ENCODE peak calls at places on chromosomes 6 and 20, in nine cellular contexts. L is upper lobe of right lung; I is heart right ventricle; S is stimulated activated CD4-positive, alpha-beta T cell treated with anti-CD3 and anti-CD28 coated beads, Interleukin-12 subunit alpha, Interleukin-12 subunit beta, amount 100 ng/mL, for 24 hours; N is A549; Q is stimulated activated CD8-positive, alpha-beta memory T cell treated with anti-CD3 and anti-CD28 coated beads, Interleukin-7, amount 100 ng/mL, for 1 hour; U is tibial nerve; E is heart left ventricle; F is Caki2. T is an unnamed sample.

GRCh38 chr6:14231546-14232280 is 114.1 kb downstream of the CD83 start:
- DNase-seq in I (no peak), L (no peak), Q (no peak), E (no peak), F (no peak), S (no peak), N (no peak), U (no peak), T (no peak)

GRCh38 chr6:52820198-52820597 is 16.6 kb upstream of the GSTA1 start:
- DNase-seq in E (no peak), Q (no peak), N (no peak), I (no peak), S (no peak), F (no peak), U (no peak), L (no peak), T (no peak)

GRCh38 chr6:113414511-113414910 is 442.6 kb upstream of the MARCKS start:
- DNase-seq in E (peak; percentile 39), Q (no peak), S (no peak), U (no peak), F (peak; percentile 44), N (peak; percentile 69), L (no peak), I (peak; percentile 43), T (peak; percentile 57)

GRCh38 chr20:1437222-1437904 is 29.3 kb downstream of the NSFL1C start:
- DNase-seq in S (peak; percentile 71), E (peak; percentile 73), Q (peak; percentile 67), U (peak; percentile 51), N (peak; percentile 91), I (peak; percentile 72), F (peak; percentile 40), L (peak; percentile 87), T (peak; percentile 86)

GRCh38 chr6:30007132-30007764 is 53.8 kb upstream of the POLR1H start:
- DNase-seq in S (peak; percentile 20), N (no peak), I (no peak), E (peak; percentile 25), L (peak; percentile 82), U (no peak), Q (peak; percentile 10), F (no peak), T (no peak)

GRCh38 chr6:227074-227782 is 65.1 kb upstream of the DUSP22 start:
- DNase-seq in F (no peak), I (no peak), E (no peak), U (no peak), S (no peak), N (no peak), Q (no peak), L (peak; percentile 60), T (no peak)

GRCh38 chr6:136408205-136408604 is 118.6 kb upstream of the BCLAF1 start:
- DNase-seq in Q (no peak), I (no peak), F (no peak), E (no peak), U (no peak), N (peak; percentile 45), S (no peak), L (no peak), T (no peak)

GRCh38 chr6:113209315-113209714 is 647.8 kb upstream of the MARCKS start:
- DNase-seq in U (no peak), S (no peak), Q (no peak), E (no peak), F (no peak), L (no peak), N (no peak), I (no peak), T (no peak)

GRCh38 chr20:16040742-16041141 is 532.5 kb downstream of the KIF16B start:
- DNase-seq in F (no peak), E (no peak), N (no peak), I (no peak), S (no peak), U (no peak), Q (no peak), L (no peak), T (no peak)

GRCh38 chr6:163310096-163310972 is 104.2 kb upstream of the QKI start:
- DNase-seq in L (no peak), N (no peak), U (no peak), S (no peak), I (no peak), F (no peak), E (no peak), Q (no peak), T (no peak)